ENCODE peak calls at places on chromosomes 5 and 9, in five cellular contexts. E is caudate nucleus; Q is uterus; N is stimulated activated CD8-positive, alpha-beta memory T cell treated with anti-CD3 and anti-CD28 coated beads, Interleukin-2, amount 100 ng/mL, for 1 hour; S is effector memory CD8-positive, alpha-beta T cell. Z is an unnamed sample.

GRCh38 chr9:123275381-123275780 is 7.0 kb upstream of the STRBP start:
- DNase-seq in E (no peak), Q (no peak), N (no peak), S (no peak), Z (no peak)

GRCh38 chr5:142548739-142549275 is 137.1 kb downstream of the FGF1 start:
- DNase-seq in E (peak; percentile 23), Q (peak; percentile 40), N (no peak), S (peak; percentile 5), Z (peak; percentile 81)

GRCh38 chr9:95991326-95991725 is 115.8 kb downstream of the ERCC6L2 start:
- DNase-seq in E (no peak), Q (no peak), N (no peak), S (no peak), Z (no peak)

GRCh38 chr9:127561491-127562270 is 50.4 kb upstream of the STXBP1 start:
- DNase-seq in E (no peak), Q (peak; percentile 86), N (no peak), S (no peak), Z (no peak)

GRCh38 chr9:2526071-2526862 is 95.3 kb upstream of the VLDLR start:
- DNase-seq in E (no peak), Q (no peak), N (no peak), S (no peak), Z (no peak)

GRCh38 chr5:76617229-76617628 is 6.0 kb downstream of the F2RL2 start:
- DNase-seq in E (no peak), Q (no peak), N (no peak), S (no peak), Z (no peak)

GRCh38 chr5:92998456-92998855 is 582.6 kb downstream of the NR2F1-AS1 start:
- DNase-seq in E (no peak), Q (no peak), N (no peak), S (no peak), Z (no peak)

GRCh38 chr5:132198571-132198970 is 29.1 kb downstream of the P4HA2 start:
- DNase-seq in E (no peak), Q (no peak), N (no peak), S (no peak), Z (no peak)

GRCh38 chr5:168947212-168947868 is 353.6 kb downstream of the SLIT3 start:
- DNase-seq in E (no peak), Q (peak; percentile 23), N (no peak), S (peak; percentile 1), Z (peak; percentile 84)

GRCh38 chr9:6779417-6780241 is 21.9 kb downstream of the KDM4C start:
- DNase-seq in E (no peak), Q (no peak), N (no peak), S (no peak), Z (peak; percentile 53)